ENCODE peak calls at places on chromosomes 5 and 9, in five cellular contexts. E is WTC11, O is fibroblast of mammary gland, Z is cardiac muscle cell, N is osteoblast. T is an unnamed sample.

GRCh38 chr5:154214236-154215106 is 23.9 kb downstream of the GALNT10 start:
- DNase-seq in E (no peak), O (peak; percentile 78), Z (peak; percentile 58), N (no peak), T (no peak)

GRCh38 chr5:96243862-96244261 is 189.2 kb downstream of the PCSK1 start:
- DNase-seq in E (no peak), O (no peak), Z (no peak), N (no peak), T (no peak)

GRCh38 chr5:147394273-147394672 is 115.6 kb downstream of the DPYSL3 start:
- DNase-seq in E (no peak), O (no peak), Z (no peak), N (no peak), T (no peak)

GRCh38 chr5:153964201-153965101 is 74.3 kb downstream of the FAM114A2 start:
- DNase-seq in E (no peak), O (no peak), Z (no peak), N (no peak), T (no peak)

GRCh38 chr5:140345919-140346347 is 470 bp downstream of the HBEGF start:
- DNase-seq in E (peak; percentile 74), O (peak; percentile 63), Z (peak; percentile 74), N (peak; percentile 94), T (peak; percentile 50)

GRCh38 chr5:73299017-73299630 is 126.1 kb downstream of the TMEM174 start:
- DNase-seq in E (peak; percentile 62), O (no peak), Z (no peak), N (peak; percentile 96), T (peak; percentile 43)

GRCh38 chr9:114098660-114099522 is at the start of gene KIF12:
- DNase-seq in E (peak; percentile 89), O (no peak), Z (no peak), N (peak; percentile 72), T (peak; percentile 21)

GRCh38 chr5:32462618-32463017 is 18.1 kb upstream of the ZFR start:
- DNase-seq in E (no peak), O (peak; percentile 70), Z (no peak), N (peak; percentile 95), T (no peak)

GRCh38 chr5:137190031-137190430 is 309.1 kb downstream of the SPOCK1 start:
- DNase-seq in E (no peak), O (no peak), Z (no peak), N (no peak), T (no peak)

GRCh38 chr9:33718987-33719386 is 76.4 kb upstream of the PRSS3 start:
- DNase-seq in E (no peak), O (peak; percentile 30), Z (peak; percentile 54), N (peak; percentile 86), T (no peak)

GRCh38 chr9:90033030-90033650 is 428.3 kb downstream of the GADD45G start:
- DNase-seq in E (no peak), O (no peak), Z (no peak), N (no peak), T (no peak)

GRCh38 chr9:34374905-34375552 is 1.7 kb downstream of the MYORG start:
- DNase-seq in E (peak; percentile 33), O (no peak), Z (no peak), N (peak; percentile 77), T (no peak)

GRCh38 chr5:81393430-81393782 is 528 bp downstream of the ACOT12 start:
- DNase-seq in E (no peak), O (no peak), Z (no peak), N (no peak), T (no peak)

GRCh38 chr5:157219491-157220271 is 39.0 kb downstream of the ITK start:
- DNase-seq in E (no peak), O (peak; percentile 9), Z (peak; percentile 6), N (no peak), T (no peak)

GRCh38 chr5:179414459-179415215 is 69.4 kb upstream of the ADAMTS2 start:
- DNase-seq in E (no peak), O (no peak), Z (no peak), N (peak; percentile 73), T (no peak)
- TF ChIP-seq CTCF in E (no peak), O (no peak), Z (no peak), N (no peak), T (no peak)

GRCh38 chr5:141354900-141355469 is at the start of gene PCDHGA4:
- DNase-seq in E (no peak), O (peak; percentile 33), Z (peak; percentile 30), N (no peak), T (no peak)
- TF ChIP-seq CTCF in E (peak; percentile 73), O (peak; percentile 57), Z (peak; percentile 39), N (peak; percentile 65), T (peak; percentile 34)

GRCh38 chr9:96241391-96241809 is 60.6 kb downstream of the HSD17B3 start:
- DNase-seq in E (no peak), O (no peak), Z (peak; percentile 13), N (no peak), T (no peak)

GRCh38 chr9:96245399-96245798 is 56.6 kb downstream of the HSD17B3 start:
- DNase-seq in E (peak; percentile 48), O (no peak), Z (no peak), N (no peak), T (peak; percentile 19)

GRCh38 chr9:96246267-96246671 is 55.7 kb downstream of the HSD17B3 start:
- DNase-seq in E (no peak), O (no peak), Z (no peak), N (no peak), T (no peak)

GRCh38 chr9:96243798-96244197 is 58.2 kb downstream of the HSD17B3 start:
- DNase-seq in E (no peak), O (no peak), Z (no peak), N (no peak), T (no peak)

DNA sequence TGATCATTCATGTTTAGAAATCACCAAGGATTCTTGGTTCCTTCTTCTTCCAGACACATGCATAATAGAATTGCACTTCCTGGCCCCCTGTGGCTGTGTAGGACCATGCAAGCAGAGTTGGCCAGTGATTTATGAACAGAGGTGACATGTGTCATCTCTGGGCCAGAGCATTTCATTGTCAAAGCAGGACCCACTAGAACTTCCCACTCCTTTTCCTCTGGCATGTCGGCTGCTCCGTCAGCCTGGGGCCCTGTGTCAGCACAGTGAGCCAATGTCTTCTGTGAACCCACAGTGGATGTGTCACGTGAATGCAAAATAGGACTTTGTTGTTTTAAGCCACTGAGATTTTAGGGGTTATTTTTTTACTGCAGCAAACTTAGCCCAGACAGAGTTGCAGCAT is 59.1 kb downstream of the HSD17B3 start:
- DNase-seq in E (no peak), O (no peak), Z (no peak), N (no peak), T (no peak)
- TF ChIP-seq CTCF in E (no peak), O (no peak), Z (no peak), N (no peak), T (peak; percentile 14)

DNA sequence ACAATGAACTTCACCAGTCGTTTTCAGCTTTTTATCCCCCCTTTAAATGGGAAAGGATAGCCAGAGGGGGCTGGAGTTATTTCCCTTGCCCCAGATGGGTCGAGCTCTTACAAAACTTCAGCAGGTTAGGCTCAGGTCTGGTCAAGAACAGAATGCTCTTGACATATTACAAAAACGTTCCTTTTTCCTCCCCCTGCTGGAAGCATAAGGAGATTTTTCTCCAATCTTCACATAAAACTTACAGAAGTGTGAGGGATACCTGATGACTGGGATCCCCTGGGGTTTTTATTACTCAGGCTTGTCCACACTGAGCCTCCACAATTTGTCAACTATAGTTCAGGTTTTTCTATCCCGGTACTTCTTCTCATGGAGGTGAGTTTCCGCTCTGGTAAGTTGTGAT is 60.8 kb downstream of the CSF2 start:
- DNase-seq in E (no peak), O (peak; percentile 59), Z (peak; percentile 40), N (peak; percentile 21), T (no peak)
- TF ChIP-seq CTCF in E (no peak), O (peak; percentile 45), Z (peak; percentile 42), N (peak; percentile 50), T (peak; percentile 40)

GRCh38 chr9:131872006-131872405 is 132.1 kb upstream of the RAPGEF1 start:
- DNase-seq in E (peak; percentile 62), O (no peak), Z (no peak), N (peak; percentile 58), T (no peak)
- TF ChIP-seq CTCF in E (peak; percentile 48), O (peak; percentile 11), Z (peak; percentile 19), N (peak; percentile 17), T (no peak)

DNA sequence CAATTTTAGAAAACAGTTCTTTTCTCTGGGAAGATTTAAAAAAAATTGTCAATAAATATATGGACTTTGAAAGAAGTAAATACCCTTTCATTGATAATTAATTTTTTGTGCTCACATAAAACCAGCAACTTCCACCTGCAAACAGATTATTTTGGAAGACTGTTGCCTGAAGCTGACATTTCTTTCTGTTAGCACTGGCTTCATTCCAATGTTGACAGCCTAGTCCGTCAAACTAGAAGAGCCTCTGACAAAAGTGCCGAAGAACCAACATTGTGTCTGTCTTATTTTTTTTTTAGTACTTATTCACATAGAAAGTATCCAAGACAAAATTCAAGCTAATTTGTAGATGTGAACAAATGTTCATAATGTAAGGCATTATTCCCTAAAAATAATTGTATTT is 108.6 kb upstream of the TMEM161B start:
- DNase-seq in E (no peak), O (no peak), Z (no peak), N (no peak), T (no peak)
- TF ChIP-seq CTCF in E (no peak), O (no peak), Z (no peak), N (no peak), T (no peak)

GRCh38 chr9:16028516-16028915 is 475.7 kb downstream of the CCDC171 start:
- DNase-seq in E (no peak), O (peak; percentile 54), Z (no peak), N (peak; percentile 52), T (no peak)
- TF ChIP-seq CTCF in E (no peak), O (no peak), Z (no peak), N (no peak), T (no peak)

GRCh38 chr9:109448223-109448622 is 49.9 kb downstream of the PTPN3 start:
- DNase-seq in E (no peak), O (peak; percentile 63), Z (peak; percentile 54), N (peak; percentile 62), T (no peak)

GRCh38 chr9:109452761-109453160 is 45.3 kb downstream of the PTPN3 start:
- DNase-seq in E (no peak), O (peak; percentile 35), Z (peak; percentile 89), N (peak; percentile 68), T (no peak)

GRCh38 chr9:109449036-109449798 is 48.9 kb downstream of the PTPN3 start:
- DNase-seq in E (no peak), O (no peak), Z (no peak), N (peak; percentile 58), T (no peak)

GRCh38 chr9:109451311-109452025 is 46.6 kb downstream of the PTPN3 start:
- DNase-seq in E (peak; percentile 45), O (no peak), Z (no peak), N (no peak), T (no peak)

DNA sequence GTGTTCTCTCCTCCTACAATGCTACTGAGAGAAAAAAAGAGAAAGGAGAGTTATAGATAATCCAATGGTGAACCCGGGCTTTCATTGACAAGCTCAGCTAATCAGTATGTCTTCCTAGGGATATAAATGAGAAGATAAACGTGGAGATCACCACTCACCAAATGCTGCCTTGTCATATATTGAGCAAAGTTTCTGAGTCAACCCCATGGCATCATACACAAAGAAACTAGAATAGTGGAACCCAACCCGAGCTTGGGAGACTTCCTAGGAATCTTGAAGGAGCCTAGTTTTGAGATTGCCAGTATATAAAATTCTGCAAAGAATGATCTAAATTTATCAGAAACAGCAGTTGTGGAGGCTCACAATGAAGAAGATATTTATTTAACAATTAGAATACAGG is 47.8 kb downstream of the PTPN3 start:
- DNase-seq in E (no peak), O (no peak), Z (no peak), N (no peak), T (no peak)
- TF ChIP-seq CTCF in E (no peak), O (no peak), Z (no peak), N (no peak), T (no peak)

T was measured in neural crest cell.